ENCODE peak calls at places on chromosomes 12 and 14, in five cellular contexts. S, I, V, B and M are unnamed samples.

GRCh38 chr14:74634964-74635363 is 22.9 kb upstream of the LTBP2 start:
- DNase-seq in S (no peak), I (peak), V (no peak), B (no peak), M (no peak)

GRCh38 chr12:65739606-65740005 is 84.7 kb upstream of the HMGA2 start:
- DNase-seq in S (no peak), I (no peak), V (no peak), B (no peak), M (no peak)

GRCh38 chr12:18955594-18955993 is 173.9 kb upstream of the PLEKHA5 start:
- DNase-seq in S (no peak), I (no peak), V (no peak), B (no peak), M (no peak)

GRCh38 chr12:110836291-110836690 is 10.5 kb upstream of the CCDC63 start:
- DNase-seq in S (no peak), I (no peak), V (no peak), B (no peak), M (no peak)

GRCh38 chr12:58803893-58804292 is 116.4 kb downstream of the LRIG3 start:
- DNase-seq in S (no peak), I (no peak), V (no peak), B (peak), M (no peak)

GRCh38 chr14:99968156-99968920 is 96.9 kb upstream of the EVL start:
- DNase-seq in S (no peak), I (no peak), V (no peak), B (no peak), M (no peak)

GRCh38 chr14:32702571-32702970 is 236.1 kb upstream of the NPAS3 start:
- DNase-seq in S (peak), I (no peak), V (peak), B (no peak), M (peak)

GRCh38 chr12:106446429-106447092 is 89.0 kb downstream of the POLR3B start:
- DNase-seq in S (no peak), I (no peak), V (no peak), B (no peak), M (no peak)

GRCh38 chr12:116969615-116970575 is 59.1 kb downstream of the FBXW8 start:
- DNase-seq in S (no peak), I (no peak), V (no peak), B (no peak), M (no peak)

GRCh38 chr12:24661657-24662096 is 287.2 kb downstream of the BCAT1 start:
- DNase-seq in S (peak), I (no peak), V (no peak), B (no peak), M (no peak)

GRCh38 chr12:96514328-96514727 is 25.0 kb downstream of the CFAP54 start:
- DNase-seq in S (no peak), I (no peak), V (no peak), B (no peak), M (no peak)

GRCh38 chr14:101839236-101839635 is 77.7 kb downstream of the PPP2R5C start:
- DNase-seq in S (no peak), I (peak), V (no peak), B (no peak), M (no peak)

GRCh38 chr14:32102968-32103367 is 25.9 kb downstream of the ARHGAP5 start:
- DNase-seq in S (no peak), I (no peak), V (no peak), B (no peak), M (no peak)

GRCh38 chr12:40947812-40948211 is 240.3 kb upstream of the PDZRN4 start:
- DNase-seq in S (no peak), I (no peak), V (no peak), B (no peak), M (no peak)

GRCh38 chr12:52267699-52268098 is 6.7 kb upstream of the KRT86 start:
- DNase-seq in S (no peak), I (no peak), V (no peak), B (no peak), M (no peak)

GRCh38 chr12:30973171-30973570 is 46.6 kb downstream of the TSPAN11 start:
- DNase-seq in S (no peak), I (no peak), V (no peak), B (no peak), M (no peak)

GRCh38 chr12:89789862-89790261 is 81.2 kb upstream of the ATP2B1 start:
- DNase-seq in S (no peak), I (no peak), V (no peak), B (no peak), M (no peak)

GRCh38 chr12:85004199-85004598 is 31.9 kb downstream of the TSPAN19 start:
- DNase-seq in S (no peak), I (no peak), V (no peak), B (no peak), M (no peak)

GRCh38 chr14:74882103-74882920 is 596 bp downstream of the DLST start:
- DNase-seq in S (no peak), I (no peak), V (peak), B (no peak), M (no peak)

GRCh38 chr12:105738036-105738435 is 400.7 kb downstream of the NUAK1 start:
- DNase-seq in S (no peak), I (no peak), V (no peak), B (no peak), M (no peak)

GRCh38 chr12:88242161-88242925 is 100.2 kb downstream of the TMTC3 start:
- DNase-seq in S (no peak), I (no peak), V (no peak), B (peak), M (no peak)

GRCh38 chr12:132170094-132170636 is 25.9 kb downstream of the NOC4L start:
- DNase-seq in S (no peak), I (peak), V (no peak), B (no peak), M (no peak)

GRCh38 chr14:69291891-69292586 is 32.1 kb downstream of the GALNT16 start:
- DNase-seq in S (no peak), I (no peak), V (no peak), B (no peak), M (no peak)

GRCh38 chr12:104632724-104633181 is 176.0 kb downstream of the CHST11 start:
- DNase-seq in S (no peak), I (no peak), V (no peak), B (no peak), M (no peak)

GRCh38 chr14:77570706-77571293 is 45.6 kb downstream of the SPTLC2 start:
- DNase-seq in S (no peak), I (no peak), V (no peak), B (no peak), M (no peak)

GRCh38 chr12:130825771-130826150 is 13.3 kb downstream of the STX2 start:
- DNase-seq in S (no peak), I (no peak), V (no peak), B (no peak), M (peak)

GRCh38 chr12:19783547-19784444 is 344.5 kb downstream of the AEBP2 start:
- DNase-seq in S (no peak), I (peak), V (no peak), B (no peak), M (no peak)

GRCh38 chr12:124053855-124054254 is 80.8 kb downstream of the ZNF664 start:
- DNase-seq in S (peak), I (no peak), V (peak), B (no peak), M (no peak)

GRCh38 chr14:74898083-74898482 is 16.4 kb downstream of the DLST start:
- DNase-seq in S (no peak), I (no peak), V (no peak), B (no peak), M (no peak)

GRCh38 chr14:81137316-81137715 is 83.4 kb downstream of the GTF2A1 start:
- DNase-seq in S (no peak), I (no peak), V (no peak), B (no peak), M (no peak)

GRCh38 chr14:65421201-65421981 is 8.9 kb downstream of the FUT8 start:
- DNase-seq in S (no peak), I (no peak), V (no peak), B (no peak), M (no peak)

GRCh38 chr12:85441740-85442139 is 161.7 kb downstream of the ALX1 start:
- DNase-seq in S (no peak), I (no peak), V (no peak), B (no peak), M (no peak)

GRCh38 chr12:44873898-44874297 is 2.2 kb downstream of the NELL2 start:
- DNase-seq in S (no peak), I (no peak), V (no peak), B (no peak), M (no peak)

GRCh38 chr14:57988445-57988844 is 122.6 kb upstream of the SLC35F4 start:
- DNase-seq in S (no peak), I (no peak), V (no peak), B (no peak), M (no peak)

GRCh38 chr14:92994942-92995341 is 72.0 kb downstream of the CHGA start:
- DNase-seq in S (no peak), I (no peak), V (no peak), B (no peak), M (no peak)

GRCh38 chr14:99821519-99822165 is 28.4 kb downstream of the EML1 start:
- DNase-seq in S (no peak), I (no peak), V (no peak), B (peak), M (no peak)

GRCh38 chr14:81453166-81453766 is 53.1 kb upstream of the STON2 start:
- DNase-seq in S (peak), I (no peak), V (peak), B (no peak), M (no peak)

GRCh38 chr12:1628671-1629337 is at the start of gene WNT5B:
- DNase-seq in S (no peak), I (no peak), V (no peak), B (no peak), M (no peak)

GRCh38 chr12:1632702-1633101 is 3.7 kb downstream of the WNT5B start:
- DNase-seq in S (no peak), I (no peak), V (no peak), B (no peak), M (no peak)

GRCh38 chr12:1630827-1631591 is 2.0 kb downstream of the WNT5B start:
- DNase-seq in S (peak), I (no peak), V (no peak), B (no peak), M (no peak)

GRCh38 chr12:1629338-1630080 is 478 bp downstream of the WNT5B start:
- DNase-seq in S (no peak), I (no peak), V (no peak), B (no peak), M (no peak)

GRCh38 chr12:1630081-1630826 is 1.2 kb downstream of the WNT5B start:
- DNase-seq in S (peak), I (peak), V (peak), B (no peak), M (no peak)
- TF ChIP-seq CTCF in S (peak), I (no peak), V (peak), B (no peak), M (no peak)

DNA sequence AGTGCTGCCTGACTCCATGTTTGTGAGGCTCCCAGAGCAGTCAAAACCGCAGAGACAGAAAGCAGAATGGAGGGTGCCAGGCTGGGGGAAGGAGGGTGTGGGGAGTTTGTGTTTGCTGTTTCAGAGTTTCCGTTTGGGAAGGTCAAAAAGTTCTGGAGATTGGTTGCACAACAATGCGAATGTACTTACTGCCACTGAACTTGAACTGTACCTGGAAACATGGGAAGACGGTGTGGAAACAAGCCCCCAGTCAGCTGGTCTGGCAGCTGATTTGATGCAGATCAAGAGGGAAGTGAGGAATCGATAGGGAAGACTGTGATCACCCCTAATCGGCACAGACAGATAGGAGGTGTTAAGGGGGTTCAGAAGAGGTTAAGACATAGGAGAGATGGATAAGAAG is 35.3 kb upstream of the INF2 start:
- DNase-seq in S (no peak), I (no peak), V (no peak), B (no peak), M (no peak)
- H3K4me3 ChIP-seq in S (no peak), I (no peak), V (no peak), B (no peak), M (no peak)

GRCh38 chr14:51517116-51517515 is 134.6 kb upstream of the FRMD6 start:
- DNase-seq in S (no peak), I (no peak), V (no peak), B (no peak), M (no peak)
- H3K27ac ChIP-seq in S (no peak), I (no peak), V (no peak), B (no peak), M (no peak)

DNA sequence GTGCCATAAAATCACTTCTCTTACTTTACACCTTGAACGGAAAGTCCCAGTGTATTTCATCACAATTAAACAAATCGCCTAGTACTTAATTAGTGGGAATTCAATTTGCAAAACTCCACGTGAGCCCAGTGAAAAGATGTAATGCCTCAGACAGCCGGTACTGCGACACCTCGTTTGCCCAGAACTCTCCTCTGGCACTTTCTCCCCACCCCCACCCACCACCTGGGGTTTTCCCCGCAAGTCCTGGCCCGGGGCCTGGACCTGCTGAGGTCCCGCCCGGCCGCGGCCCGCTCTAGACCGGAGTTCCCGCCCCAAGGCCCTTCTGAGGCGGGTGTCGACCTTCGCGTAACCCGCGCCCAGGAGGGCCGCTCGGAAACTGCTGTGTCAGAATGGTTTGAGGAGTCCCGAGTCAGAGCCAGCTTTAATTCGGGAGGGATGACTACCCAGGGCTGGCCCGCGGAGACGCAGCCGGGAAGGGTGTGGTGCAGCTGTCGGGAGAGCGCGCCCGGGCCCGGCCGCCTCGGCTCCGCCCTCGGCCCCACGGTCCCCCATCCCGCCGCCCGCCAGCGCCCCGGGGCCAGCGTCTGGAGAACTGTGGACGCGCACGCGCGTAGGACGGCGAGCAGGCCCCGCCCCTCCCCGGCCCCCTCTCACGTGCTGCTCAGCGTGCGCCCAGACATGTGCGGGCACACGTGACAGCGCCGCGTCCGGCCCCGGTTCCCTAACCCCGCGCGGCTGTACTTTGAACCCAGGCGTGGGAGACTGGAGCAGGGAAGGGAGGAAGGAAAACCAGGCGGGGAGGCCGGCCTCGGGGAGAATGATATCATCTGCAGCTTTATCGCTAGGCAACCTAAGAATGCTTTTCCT is 10.8 kb downstream of the BHLHE41 start:
- DNase-seq in S (peak), I (peak), V (peak), B (peak), M (peak)
- TF ChIP-seq CTCF in S (no peak), I (peak), V (no peak), B (peak), M (peak)

DNA sequence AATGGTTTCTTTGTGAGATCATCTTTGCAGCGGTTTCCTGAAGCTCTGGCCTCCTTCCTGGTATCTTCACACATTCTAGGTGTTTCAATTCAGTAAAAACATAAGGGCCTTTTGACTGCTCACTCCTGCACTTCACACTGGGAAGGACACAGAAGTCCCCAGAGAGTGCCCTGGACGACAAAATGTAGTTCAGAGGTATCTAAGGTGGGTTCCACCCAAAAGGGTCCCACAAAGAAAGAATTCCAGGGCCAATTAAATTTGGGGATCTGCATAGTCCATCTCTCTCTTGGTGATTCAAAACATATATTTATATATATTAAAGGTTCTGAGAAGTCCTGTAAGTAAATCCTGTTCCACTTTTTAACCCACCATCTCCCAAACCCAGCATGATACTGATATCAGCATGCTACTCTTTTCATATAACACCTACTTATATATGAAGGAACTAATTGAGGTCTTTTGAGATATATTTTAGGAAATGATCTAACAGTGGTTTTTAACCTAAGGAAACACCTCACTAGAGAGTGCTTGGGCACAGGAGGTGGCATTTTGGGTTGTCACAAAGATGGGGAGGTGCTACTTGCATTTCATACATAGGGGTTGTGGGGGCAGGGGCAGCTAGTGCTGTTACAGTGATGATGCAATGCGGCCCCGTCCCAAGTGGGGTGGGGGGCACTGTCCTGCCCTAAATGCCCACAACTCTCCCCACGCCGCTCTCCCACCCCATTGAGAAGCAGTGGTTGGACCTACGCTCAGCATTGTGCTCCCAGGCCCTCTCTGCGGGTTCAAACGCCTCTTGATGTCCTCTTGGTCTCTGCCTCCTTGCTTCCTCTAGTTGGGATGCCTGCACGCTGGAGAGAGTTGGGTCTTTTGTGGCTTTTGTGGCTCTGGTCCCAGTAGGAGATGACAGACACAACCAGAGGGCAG is 109.4 kb downstream of the ARF6 start:
- DNase-seq in S (no peak), I (peak), V (no peak), B (no peak), M (no peak)
- H3K4me3 ChIP-seq in S (peak), I (peak), V (peak), B (peak), M (peak)